ENCODE peak calls at places on chromosomes 3 and 15, in nine cellular contexts. N, R, O, C, H, M, S, A and G are unnamed samples.

GRCh38 chr3:38346584-38347410 is at the start of gene XYLB:
- DNase-seq in R (peak), S (peak), C (peak), H (peak), M (peak), O (no peak), N (peak), A (peak), G (peak)

GRCh38 chr3:198028718-198029117 is 68.7 kb downstream of the LMLN start:
- DNase-seq in S (no peak), A (no peak), O (peak), N (peak), H (no peak), R (no peak), M (no peak), C (no peak), G (no peak)

GRCh38 chr3:11037241-11037873 is 44.8 kb downstream of the SLC6A1 start:
- DNase-seq in A (no peak), H (no peak), N (no peak), R (no peak), M (no peak), C (no peak), O (no peak), S (no peak), G (no peak)

GRCh38 chr3:38007754-38008090 is 17.1 kb downstream of the VILL start:
- DNase-seq in H (no peak), N (no peak), A (no peak), O (no peak), S (peak), C (no peak), R (no peak), M (no peak), G (no peak)

GRCh38 chr15:55685292-55685691 is 57.7 kb downstream of the PRTG start:
- DNase-seq in N (peak), H (peak), A (no peak), S (no peak), O (no peak), C (no peak), M (no peak), R (peak), G (no peak)

GRCh38 chr3:43286115-43286885 is at the start of gene SNRK:
- DNase-seq in S (peak), H (peak), R (peak), M (peak), O (no peak), C (peak), A (peak), N (peak), G (no peak)

GRCh38 chr15:76337739-76338554 is 1.4 kb downstream of the ISL2 start:
- DNase-seq in O (no peak), S (no peak), A (peak), M (no peak), N (no peak), C (no peak), H (no peak), R (peak), G (no peak)

GRCh38 chr3:76842232-76842631 is 197.7 kb upstream of the ROBO2 start:
- DNase-seq in N (no peak), R (no peak), H (no peak), S (no peak), O (no peak), C (no peak), M (no peak), A (no peak), G (no peak)

GRCh38 chr3:44235604-44236484 is 5.8 kb upstream of the TOPAZ1 start:
- DNase-seq in O (peak), S (peak), N (peak), A (peak), C (no peak), M (peak), H (peak), R (peak), G (no peak)

GRCh38 chr15:71319935-71320334 is 204.7 kb downstream of the THSD4 start:
- DNase-seq in O (no peak), N (no peak), R (no peak), C (no peak), S (no peak), H (no peak), A (no peak), M (no peak), G (no peak)

GRCh38 chr3:71581451-71581980 is 2.0 kb downstream of the FOXP1 start:
- DNase-seq in R (peak), O (no peak), N (peak), S (peak), C (no peak), H (no peak), A (peak), M (peak), G (peak)

GRCh38 chr15:39794970-39795369 is 12.3 kb upstream of the FSIP1 start:
- DNase-seq in N (no peak), O (no peak), C (no peak), A (no peak), M (no peak), H (no peak), S (no peak), R (no peak), G (no peak)

GRCh38 chr3:123941150-123941941 is 19.7 kb downstream of the CCDC14 start:
- DNase-seq in C (no peak), R (no peak), H (no peak), M (no peak), A (no peak), N (peak), O (no peak), S (no peak), G (no peak)

GRCh38 chr3:115553796-115554495 is 69.4 kb upstream of the GAP43 start:
- DNase-seq in A (no peak), O (no peak), C (no peak), H (no peak), R (no peak), M (no peak), N (no peak), S (no peak), G (no peak)

GRCh38 chr3:61808999-61809398 is 247.6 kb downstream of the PTPRG start:
- DNase-seq in S (no peak), C (no peak), N (no peak), H (no peak), R (no peak), O (no peak), M (no peak), A (no peak), G (no peak)

GRCh38 chr3:42080452-42080872 is 10.7 kb upstream of the TRAK1 start:
- DNase-seq in O (no peak), S (no peak), H (peak), R (peak), M (peak), C (no peak), N (peak), A (no peak), G (no peak)

GRCh38 chr15:82106671-82107070 is 60.9 kb upstream of the MEX3B start:
- DNase-seq in O (no peak), H (no peak), C (no peak), S (no peak), M (no peak), N (no peak), A (no peak), R (no peak), G (no peak)

GRCh38 chr3:58027704-58028317 is 19.6 kb downstream of the FLNB start:
- DNase-seq in N (no peak), H (no peak), A (no peak), O (no peak), S (no peak), M (no peak), R (no peak), C (no peak), G (no peak)

GRCh38 chr3:31710123-31710841 is 177.6 kb downstream of the STT3B start:
- DNase-seq in C (no peak), S (no peak), M (peak), R (no peak), N (no peak), A (no peak), O (no peak), H (no peak), G (no peak)

GRCh38 chr3:124101643-124102042 is 109.7 kb upstream of the ROPN1 start:
- DNase-seq in A (no peak), N (no peak), R (no peak), S (no peak), O (no peak), M (no peak), C (no peak), H (no peak), G (no peak)

GRCh38 chr3:66748175-66748876 is 247.5 kb upstream of the LRIG1 start:
- DNase-seq in C (no peak), N (peak), H (no peak), O (no peak), M (no peak), A (no peak), S (no peak), R (no peak), G (no peak)

GRCh38 chr3:125200731-125201139 is 11.8 kb downstream of the SLC12A8 start:
- DNase-seq in R (no peak), A (no peak), S (no peak), N (no peak), C (no peak), H (peak), O (no peak), M (no peak), G (no peak)

GRCh38 chr3:39434574-39434973 is 28.1 kb downstream of the RPSA start:
- DNase-seq in M (no peak), H (no peak), S (no peak), C (no peak), A (no peak), O (no peak), N (peak), R (no peak), G (no peak)

GRCh38 chr15:96978937-96979473 is 648.5 kb downstream of the NR2F2 start:
- DNase-seq in M (no peak), C (no peak), S (no peak), H (no peak), O (no peak), A (no peak), N (no peak), R (no peak), G (no peak)

GRCh38 chr15:67185621-67186225 is 68.7 kb downstream of the AAGAB start:
- DNase-seq in A (no peak), H (peak), S (no peak), M (no peak), O (no peak), C (no peak), N (peak), R (no peak), G (no peak)

GRCh38 chr15:29312387-29312786 is 42.8 kb upstream of the NSMCE3 start:
- DNase-seq in N (peak), M (no peak), R (no peak), O (peak), H (peak), C (no peak), A (no peak), S (no peak), G (no peak)

GRCh38 chr15:42199126-42199525 is 9.0 kb downstream of the VPS39 start:
- DNase-seq in C (no peak), S (no peak), H (no peak), A (no peak), N (no peak), O (no peak), R (no peak), M (no peak), G (no peak)

GRCh38 chr3:165784337-165784736 is 52.9 kb downstream of the BCHE start:
- DNase-seq in M (no peak), N (no peak), H (no peak), C (no peak), A (no peak), S (no peak), O (no peak), R (no peak), G (no peak)

GRCh38 chr15:90004252-90004651 is 3.1 kb downstream of the ZNF710 start:
- DNase-seq in A (no peak), O (no peak), R (no peak), H (no peak), C (no peak), M (no peak), N (no peak), S (no peak), G (no peak)

GRCh38 chr15:92098869-92099268 is 245.4 kb downstream of the SLCO3A1 start:
- DNase-seq in A (no peak), C (no peak), S (no peak), O (no peak), H (no peak), R (no peak), M (no peak), N (peak), G (no peak)

GRCh38 chr15:64134322-64134829 is 17.2 kb upstream of the SNX22 start:
- DNase-seq in O (no peak), S (peak), C (no peak), M (peak), A (no peak), R (no peak), H (no peak), N (peak), G (peak)

GRCh38 chr15:80766275-80766674 is 12.9 kb upstream of the CEMIP start:
- DNase-seq in S (no peak), N (no peak), A (no peak), R (no peak), O (no peak), H (no peak), C (no peak), M (no peak), G (no peak)

DNA sequence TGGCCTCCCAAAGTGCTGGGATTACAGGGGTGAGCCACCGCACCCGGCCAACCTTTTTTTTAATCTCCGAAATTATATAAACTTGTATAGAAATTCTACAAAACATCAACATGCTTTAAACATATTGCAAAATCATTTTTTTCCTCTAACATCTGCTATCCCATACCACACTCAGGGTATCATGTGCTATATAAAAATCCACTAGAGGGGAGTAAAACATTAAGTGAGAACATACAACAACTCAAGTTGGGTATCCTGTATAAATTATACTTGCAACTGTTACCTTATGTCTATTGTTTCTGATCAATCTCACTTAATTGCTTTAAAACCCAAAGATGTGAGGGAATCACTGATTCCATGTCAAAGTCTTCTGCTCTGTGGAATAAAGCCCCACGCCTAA is 71.9 kb upstream of the FBN1 start:
- DNase-seq in O (no peak), R (no peak), N (peak), M (no peak), H (no peak), A (no peak), C (no peak), S (no peak), G (no peak)
- TF ChIP-seq CTCF in O (peak), R (no peak), N (peak), M (no peak), H (no peak), A (no peak), C (no peak), S (no peak), G (peak)

GRCh38 chr3:126654571-126655393 is at the start of gene TXNRD3:
- DNase-seq in N (peak), A (peak), S (peak), R (peak), O (no peak), H (peak), M (peak), C (peak), G (no peak)
- TF ChIP-seq CTCF in N (no peak), A (no peak), S (no peak), R (no peak), O (no peak), H (no peak), M (no peak), C (no peak), G (peak)

DNA sequence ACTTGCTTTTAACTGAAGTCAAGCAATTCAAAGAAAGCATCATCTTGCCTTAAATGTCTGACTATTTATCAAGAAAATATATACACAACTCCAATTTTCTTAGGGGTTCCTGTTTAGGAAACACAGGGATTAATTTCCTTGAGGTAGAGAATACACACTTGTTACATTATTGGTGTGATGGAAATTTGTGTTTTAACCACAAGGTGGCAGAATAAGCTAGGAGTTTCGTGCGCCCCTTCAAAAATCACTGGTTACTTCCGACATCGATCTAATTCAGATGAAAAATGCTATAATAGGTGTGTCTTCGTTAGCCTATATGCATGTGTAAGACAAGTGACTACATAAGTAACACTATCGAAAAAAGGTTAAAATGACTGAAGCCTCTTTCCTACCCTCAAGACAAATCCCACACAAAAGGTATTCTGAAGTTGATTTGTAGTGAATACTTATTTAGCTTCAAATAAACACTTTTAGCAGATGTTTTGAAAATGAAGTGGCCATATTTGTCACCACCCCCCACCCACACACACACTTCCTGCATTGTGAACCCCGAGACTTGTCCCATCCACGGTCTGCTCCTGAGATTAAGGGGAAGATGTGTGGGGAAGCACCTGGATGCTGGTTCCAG is 246.5 kb downstream of the ROBO1 start:
- DNase-seq in M (no peak), S (no peak), C (no peak), A (no peak), O (no peak), H (peak), R (peak), N (peak), G (no peak)
- TF ChIP-seq CTCF in M (no peak), S (peak), C (peak), A (peak), O (peak), H (peak), R (peak), N (peak), G (peak)

DNA sequence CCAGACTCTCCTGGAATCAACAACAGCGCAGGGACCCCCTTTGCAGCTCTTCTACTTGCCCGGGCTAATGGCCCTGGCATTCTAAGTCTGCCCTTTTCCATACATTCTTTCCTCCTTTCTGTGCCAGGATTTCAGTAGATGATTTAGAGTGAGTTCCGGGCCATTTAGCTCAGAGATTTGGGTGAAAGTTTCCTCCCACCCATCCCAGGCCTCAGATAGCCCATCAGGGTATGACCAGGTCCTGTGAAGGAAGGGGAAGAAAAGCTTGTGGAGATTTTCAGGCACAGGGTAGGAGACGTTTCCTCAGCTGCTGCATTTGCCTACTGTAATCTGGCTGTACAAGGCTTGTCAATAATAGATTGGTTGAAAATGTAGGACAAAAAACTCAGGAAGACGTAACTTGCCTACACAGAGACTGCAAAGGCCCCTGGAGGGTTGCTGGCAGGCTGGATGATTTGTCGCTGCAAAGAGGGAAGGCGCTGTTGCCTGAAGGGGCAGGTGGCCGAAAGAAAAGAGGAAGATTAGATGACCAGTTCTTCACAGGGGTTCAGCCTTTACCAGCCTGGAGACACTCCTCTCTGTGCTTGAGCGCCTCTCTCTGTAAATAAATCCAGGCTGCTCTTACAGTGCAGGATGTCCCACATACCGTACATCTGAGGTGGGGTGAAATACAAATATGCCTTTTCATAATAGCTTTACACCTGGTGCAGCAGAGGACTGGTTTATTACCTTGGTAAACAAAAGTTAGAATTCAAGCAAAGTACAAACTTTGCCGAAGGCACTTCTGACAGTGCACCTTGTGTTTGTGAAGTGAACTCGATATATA is 63.4 kb upstream of the BCL6 start:
- DNase-seq in O (no peak), N (no peak), R (no peak), A (peak), H (no peak), S (no peak), M (no peak), C (no peak), G (no peak)
- TF ChIP-seq CTCF in O (no peak), N (no peak), R (no peak), A (no peak), H (no peak), S (no peak), M (no peak), C (no peak), G (no peak)

GRCh38 chr3:55571913-55572312 is 84.8 kb upstream of the WNT5A start:
- DNase-seq in A (no peak), R (no peak), O (no peak), M (no peak), N (peak), S (peak), C (no peak), H (no peak), G (no peak)
- TF ChIP-seq CTCF in A (peak), R (no peak), O (no peak), M (no peak), N (peak), S (no peak), C (no peak), H (no peak), G (peak)

DNA sequence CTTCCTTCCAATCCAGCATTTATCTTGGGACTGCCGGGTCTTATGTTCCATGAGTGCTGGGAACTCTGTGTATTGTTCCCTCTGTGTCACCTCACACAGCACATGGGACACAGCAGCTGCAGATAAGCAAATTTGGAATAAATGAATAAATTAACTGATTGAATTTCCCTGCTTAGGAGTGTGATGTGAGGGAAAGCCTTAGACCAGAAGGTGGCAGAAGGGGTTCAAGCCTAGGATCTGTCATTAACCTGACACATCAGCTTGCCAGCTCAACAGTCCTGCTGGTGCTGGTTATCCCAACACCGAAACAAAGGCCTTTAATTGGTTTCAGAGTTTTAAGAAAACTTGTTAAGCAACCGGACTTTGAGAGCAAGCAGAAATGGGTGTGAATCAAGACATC is 114.4 kb downstream of the OXSM start:
- DNase-seq in O (no peak), C (no peak), R (no peak), M (no peak), N (no peak), A (no peak), H (no peak), S (no peak), G (no peak)
- TF ChIP-seq CTCF in O (no peak), C (peak), R (no peak), M (peak), N (no peak), A (no peak), H (no peak), S (peak), G (no peak)